ENCODE peak calls at places on chromosome 21, in six cellular contexts. Z, O, G, R, V and I are unnamed samples.
A peak's percentile ranks its signal among the peaks of the same experiment; 100 is the strongest.

GRCh38 chr21:46114963-46115362 is 17.1 kb downstream of the COL6A2 start:
- DNase-seq in R (no peak), O (no peak), Z (no peak), V (no peak), G (no peak), I (peak; percentile 74)

GRCh38 chr21:46121286-46122221 is 23.6 kb downstream of the COL6A2 start:
- DNase-seq in Z (no peak), R (no peak), V (no peak), O (no peak), G (no peak), I (peak; percentile 83)

GRCh38 chr21:43361127-43361492 is 65.8 kb downstream of the SIK1 start:
- DNase-seq in V (no peak), O (no peak), G (no peak), R (peak; percentile 63), Z (peak; percentile 46), I (no peak)

GRCh38 chr21:24693779-24694178 is 913.5 kb downstream of the MRPL39 start:
- DNase-seq in Z (no peak), O (no peak), V (no peak), R (no peak), G (no peak), I (no peak)

GRCh38 chr21:46285206-46285661 is at the start of gene MCM3AP:
- DNase-seq in O (no peak), R (no peak), V (no peak), Z (no peak), G (no peak), I (no peak)

GRCh38 chr21:42187976-42188653 is 30.8 kb upstream of the ABCG1 start:
- DNase-seq in G (no peak), R (no peak), V (no peak), Z (no peak), O (peak; percentile 23), I (no peak)

GRCh38 chr21:42238185-42238934 is 19.4 kb downstream of the ABCG1 start:
- DNase-seq in R (no peak), Z (no peak), V (no peak), O (no peak), G (no peak), I (no peak)

GRCh38 chr21:19547951-19548635 is 1144.5 kb upstream of the TMPRSS15 start:
- DNase-seq in R (no peak), V (no peak), Z (no peak), G (no peak), O (no peak), I (no peak)

GRCh38 chr21:43767980-43768867 is 7.9 kb downstream of the CSTB start:
- DNase-seq in O (peak; percentile 90), G (peak; percentile 32), V (peak; percentile 39), R (peak; percentile 75), Z (peak; percentile 88), I (peak; percentile 97)

GRCh38 chr21:20311388-20311787 is 686.8 kb upstream of the NCAM2 start:
- DNase-seq in R (no peak), O (no peak), V (no peak), G (no peak), Z (no peak), I (no peak)

GRCh38 chr21:42221581-42222345 is 2.8 kb downstream of the ABCG1 start:
- DNase-seq in V (no peak), G (peak; percentile 69), Z (no peak), O (peak; percentile 76), R (peak; percentile 87), I (peak; percentile 73)

GRCh38 chr21:46028547-46029200 is 47.1 kb downstream of the COL6A1 start:
- DNase-seq in V (no peak), R (peak; percentile 84), Z (peak; percentile 54), G (no peak), O (peak; percentile 84), I (peak; percentile 93)

GRCh38 chr21:41767606-41768370 is 936 bp upstream of the RIPK4 start:
- DNase-seq in Z (peak; percentile 49), V (no peak), G (no peak), O (peak; percentile 32), R (peak; percentile 17), I (peak; percentile 83)

GRCh38 chr21:43591468-43592050 is 67.7 kb downstream of the HSF2BP start:
- DNase-seq in G (peak; percentile 80), O (no peak), R (no peak), V (no peak), Z (no peak), I (no peak)

GRCh38 chr21:43325968-43326367 is 101.0 kb downstream of the SIK1 start:
- DNase-seq in O (no peak), V (no peak), R (no peak), Z (no peak), G (no peak), I (no peak)

GRCh38 chr21:43025636-43026180 is 49.9 kb downstream of the CBS start:
- DNase-seq in G (no peak), O (peak; percentile 96), V (no peak), R (peak; percentile 85), Z (no peak), I (no peak)

GRCh38 chr21:37153935-37154350 is 80.9 kb downstream of the TTC3 start:
- DNase-seq in R (peak; percentile 18), G (peak; percentile 29), V (no peak), Z (peak; percentile 68), O (peak; percentile 58), I (no peak)

GRCh38 chr21:41839387-41840000 is 39.6 kb downstream of the PRDM15 start:
- DNase-seq in R (no peak), G (no peak), O (no peak), V (no peak), Z (no peak), I (peak; percentile 21)

GRCh38 chr21:45948576-45949141 is 32.9 kb upstream of the COL6A1 start:
- DNase-seq in G (no peak), Z (no peak), O (no peak), R (no peak), V (no peak), I (peak; percentile 90)

GRCh38 chr21:41684381-41685245 is 82.2 kb downstream of the RIPK4 start:
- DNase-seq in Z (peak; percentile 72), V (no peak), G (no peak), R (peak; percentile 67), O (peak; percentile 82), I (peak; percentile 90)

GRCh38 chr21:21101911-21102310 is 103.7 kb downstream of the NCAM2 start:
- DNase-seq in O (peak; percentile 77), Z (peak; percentile 43), R (peak; percentile 85), V (no peak), G (no peak), I (no peak)

GRCh38 chr21:28906236-28906635 is 86.4 kb downstream of the LTN1 start:
- DNase-seq in O (no peak), R (no peak), G (no peak), V (no peak), Z (no peak), I (no peak)

GRCh38 chr21:31724552-31724951 is 7.4 kb downstream of the SCAF4 start:
- DNase-seq in G (no peak), Z (no peak), R (no peak), V (no peak), O (no peak), I (no peak)

GRCh38 chr21:31725202-31725840 is 6.6 kb downstream of the SCAF4 start:
- DNase-seq in Z (no peak), G (no peak), V (no peak), O (no peak), R (no peak), I (no peak)

GRCh38 chr21:31727181-31727580 is 4.7 kb downstream of the SCAF4 start:
- DNase-seq in V (no peak), Z (no peak), G (no peak), R (no peak), O (no peak), I (no peak)

GRCh38 chr21:31728191-31728590 is 3.7 kb downstream of the SCAF4 start:
- DNase-seq in G (no peak), O (no peak), R (no peak), V (no peak), Z (no peak), I (peak; percentile 42)

DNA sequence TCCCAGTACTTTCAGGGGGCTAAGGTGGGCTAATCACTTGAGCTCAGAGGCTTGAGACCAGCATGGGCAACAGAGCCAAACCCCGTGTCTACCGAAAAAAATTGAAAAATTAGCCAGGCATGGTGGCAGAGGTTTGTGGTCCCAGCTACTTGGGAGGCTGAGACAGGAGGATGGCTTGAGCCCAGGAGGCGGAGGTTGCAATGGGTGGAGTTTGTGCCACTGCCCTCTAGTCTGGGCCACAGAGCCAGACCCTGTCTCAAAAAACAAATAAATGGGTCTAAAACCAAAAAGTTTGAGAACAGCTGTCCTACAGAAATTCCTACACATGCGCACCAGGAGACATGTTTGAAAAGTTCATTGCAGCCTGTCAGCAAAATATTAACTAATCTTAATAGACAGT is 5.5 kb downstream of the SCAF4 start:
- DNase-seq in Z (no peak), V (no peak), O (no peak), G (no peak), R (no peak), I (peak; percentile 32)
- H3K4me1 ChIP-seq in Z (peaks cover 19% of the 10 kb centered on the region), V (peaks cover 18% of the 10 kb centered on the region), O (peaks cover 5% of the 10 kb centered on the region), G (peaks cover 18% of the 10 kb centered on the region), R (peaks cover 7% of the 10 kb centered on the region), I (peaks cover 11% of the 10 kb centered on the region)

GRCh38 chr21:35926003-35926541 is 134.3 kb downstream of the SETD4 start:
- DNase-seq in Z (no peak), G (no peak), R (no peak), O (no peak), V (no peak), I (no peak)
- H3K4me3 ChIP-seq in Z (no peak overlapping the region), G (no peak overlapping the region), R (no peak overlapping the region), O (no peak overlapping the region), V (no peak overlapping the region), I (no peak overlapping the region)

GRCh38 chr21:33241846-33242245 is 12.1 kb downstream of the IFNAR2 start:
- DNase-seq in V (no peak), Z (no peak), G (no peak), O (no peak), R (no peak), I (no peak)
- H4K20me1 ChIP-seq in V (no peaks in the 10 kb centered on the region), Z (no peaks in the 10 kb centered on the region), G (no peaks in the 10 kb centered on the region), O (no peaks in the 10 kb centered on the region), R (peaks cover 2% of the 10 kb centered on the region), I (peaks cover 4% of the 10 kb centered on the region)

DNA sequence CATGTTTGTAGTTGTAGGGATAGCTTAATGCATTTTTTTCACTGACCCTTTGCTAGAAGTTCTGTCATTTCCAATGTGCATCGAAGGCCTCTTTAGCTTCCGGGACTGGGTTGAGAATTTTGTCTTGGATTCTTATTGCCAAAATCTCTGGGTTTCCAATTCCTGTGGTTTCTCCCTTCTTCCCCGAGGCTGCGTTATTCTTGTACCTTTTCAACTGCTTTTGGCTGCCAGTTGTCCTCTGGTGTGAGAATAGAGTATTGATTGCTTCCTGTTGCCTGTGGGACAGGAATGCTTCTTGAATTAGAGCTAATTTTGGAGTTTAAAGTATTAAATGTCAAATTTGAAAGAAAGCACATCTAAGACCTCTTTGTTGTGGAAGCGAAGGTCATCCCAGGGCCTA is 21.0 kb downstream of the HUNK start:
- DNase-seq in O (peak; percentile 7), Z (no peak), V (no peak), G (no peak), R (no peak), I (no peak)
- H3K4me1 ChIP-seq in O (no peaks in the 10 kb centered on the region), Z (peaks cover 39% of the 10 kb centered on the region), V (peaks cover 5% of the 10 kb centered on the region), G (no peaks in the 10 kb centered on the region), R (peaks cover 26% of the 10 kb centered on the region), I (no peaks in the 10 kb centered on the region)